ENCODE peak calls at places on chromosomes 7 and 10, in ten cellular contexts. T is fibroblast of lung, G is GM23338, J is tibial nerve, N is mesothelial cell of epicardium, B is fibroblast of villous mesenchyme, D is AG04449, M is keratinocyte, L is choroid plexus epithelial cell, O is ovary. C is an unnamed sample.

GRCh38 chr7:22193361-22194016 is 163.5 kb downstream of the RAPGEF5 start:
- DNase-seq in G (peak), M (no peak), D (no peak), J (no peak), O (peak), N (no peak), L (peak), T (peak), B (peak), C (no peak)

GRCh38 chr7:47807126-47807525 is 141.1 kb downstream of the PKD1L1 start:
- DNase-seq in T (no peak), M (no peak), G (no peak), B (no peak), J (no peak), D (no peak), O (no peak), L (no peak), N (no peak), C (no peak)

GRCh38 chr10:9211228-9211627 is 1156.7 kb downstream of the GATA3 start:
- DNase-seq in O (no peak), G (peak), D (no peak), N (no peak), L (peak), B (no peak), T (no peak), M (no peak), J (no peak), C (no peak)

GRCh38 chr10:13970231-13970966 is 360.3 kb downstream of the FRMD4A start:
- DNase-seq in B (no peak), M (no peak), L (no peak), T (no peak), O (no peak), J (no peak), N (no peak), G (peak), D (no peak), C (no peak)

GRCh38 chr10:4839353-4839752 is 13.3 kb downstream of the AKR1E2 start:
- DNase-seq in T (no peak), G (no peak), J (no peak), B (no peak), M (no peak), D (no peak), L (no peak), N (no peak), O (no peak), C (no peak)

GRCh38 chr7:132430863-132431822 is 145.1 kb downstream of the PLXNA4 start:
- DNase-seq in L (peak), D (peak), M (no peak), J (no peak), O (no peak), T (peak), G (no peak), N (no peak), B (peak), C (peak)

GRCh38 chr7:36118344-36118743 is 34.7 kb upstream of the EEPD1 start:
- DNase-seq in T (no peak), D (no peak), G (no peak), M (no peak), B (no peak), N (no peak), O (no peak), L (no peak), J (no peak), C (no peak)

GRCh38 chr7:114345494-114345893 is 69.1 kb upstream of the FOXP2 start:
- DNase-seq in O (no peak), L (peak), N (no peak), D (no peak), G (no peak), J (no peak), B (peak), T (peak), M (peak), C (no peak)

GRCh38 chr10:108465871-108466641 is 1301.5 kb upstream of the SORCS1 start:
- DNase-seq in L (peak), N (peak), D (no peak), J (no peak), O (peak), B (peak), T (peak), M (no peak), G (peak), C (no peak)

GRCh38 chr10:83179371-83179770 is 959.9 kb upstream of the GHITM start:
- DNase-seq in J (no peak), T (peak), M (no peak), O (no peak), D (no peak), G (no peak), N (no peak), L (no peak), B (no peak), C (no peak)

GRCh38 chr10:32210306-32211045 is 136.5 kb downstream of the EPC1 start:
- DNase-seq in G (peak), N (no peak), T (peak), B (peak), D (no peak), O (no peak), M (no peak), J (no peak), L (peak), C (peak)

GRCh38 chr7:107660381-107661080 is at the start of gene SLC26A4:
- DNase-seq in J (no peak), G (peak), M (no peak), T (no peak), O (no peak), B (no peak), D (no peak), L (no peak), N (no peak), C (no peak)

GRCh38 chr10:131915990-131916766 is 15.4 kb downstream of the PPP2R2D start:
- DNase-seq in N (no peak), T (no peak), J (no peak), L (no peak), D (no peak), O (no peak), B (no peak), G (no peak), M (no peak), C (no peak)

GRCh38 chr7:29771081-29771832 is 35.1 kb upstream of the WIPF3 start:
- DNase-seq in B (no peak), J (no peak), O (no peak), N (no peak), G (no peak), T (no peak), M (no peak), L (no peak), D (no peak), C (no peak)

GRCh38 chr7:157278167-157278790 is 58.5 kb upstream of the DNAJB6 start:
- DNase-seq in B (no peak), L (no peak), N (no peak), J (no peak), O (no peak), G (no peak), T (no peak), D (no peak), M (no peak), C (no peak)

DNA sequence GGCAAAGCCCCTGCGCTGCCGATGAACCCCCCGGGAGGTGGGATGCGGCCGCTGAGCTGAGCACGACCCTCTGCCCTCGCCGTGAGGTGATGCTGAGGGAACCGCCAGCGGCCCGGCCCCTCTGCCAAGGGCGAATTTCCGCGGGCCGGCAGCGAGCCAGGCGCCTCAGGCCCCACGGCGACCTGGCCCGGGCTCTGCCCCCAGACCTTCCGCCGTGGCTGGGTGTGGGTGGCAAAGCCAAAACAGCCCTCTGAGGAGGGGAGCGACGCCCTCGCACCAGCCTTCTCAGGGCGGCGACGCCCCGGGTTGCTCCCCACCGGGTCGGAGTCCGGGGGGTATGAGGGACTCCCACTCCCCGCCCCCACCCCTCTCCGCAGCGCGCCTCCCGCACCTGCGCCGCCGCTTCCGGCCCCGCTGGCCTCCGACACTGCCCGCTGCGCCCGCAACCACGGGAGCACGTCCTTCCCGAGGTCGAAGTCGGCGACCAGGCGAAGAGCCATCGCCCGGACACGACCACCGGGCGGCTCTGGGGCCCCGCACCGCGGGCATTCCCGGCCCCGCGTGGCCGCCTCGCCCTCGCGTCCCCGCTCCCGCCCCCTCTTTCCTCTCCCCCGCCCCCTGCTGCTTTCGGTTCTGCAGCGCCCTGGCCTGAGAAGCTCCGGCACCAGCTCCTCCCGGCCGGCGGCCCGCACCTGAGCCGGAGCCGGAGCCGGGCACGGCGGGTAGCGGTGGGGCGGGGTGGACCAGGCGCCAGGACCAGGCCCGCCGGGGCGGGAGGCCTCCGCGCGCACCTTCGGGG is at the start of gene GSAP:
- DNase-seq in O (peak), D (no peak), J (no peak), L (no peak), T (peak), M (no peak), B (peak), N (peak), G (peak), C (no peak)
- TF ChIP-seq CTCF in O (no peak), D (no peak), J (no peak), L (no peak), T (no peak), M (no peak), B (no peak), N (no peak), G (no peak), C (no peak)

GRCh38 chr10:103982639-103983038 is 15.7 kb downstream of the SLK start:
- DNase-seq in L (no peak), G (peak), D (no peak), J (no peak), N (no peak), T (no peak), B (no peak), O (peak), M (no peak), C (no peak)
- TF ChIP-seq CTCF in L (peak), G (peak), D (no peak), J (no peak), N (no peak), T (peak), B (peak), O (no peak), M (no peak), C (no peak)

GRCh38 chr10:7625836-7626235 is 40.9 kb downstream of the ITIH5 start:
- DNase-seq in J (no peak), N (no peak), D (no peak), B (peak), O (peak), M (no peak), G (no peak), T (no peak), L (no peak), C (no peak)

GRCh38 chr10:7625009-7625408 is 41.8 kb downstream of the ITIH5 start:
- DNase-seq in L (no peak), O (no peak), N (no peak), M (no peak), T (no peak), G (no peak), D (no peak), J (no peak), B (no peak), C (no peak)

GRCh38 chr10:7626283-7626682 is 40.5 kb downstream of the ITIH5 start:
- DNase-seq in J (no peak), M (no peak), N (no peak), O (no peak), L (no peak), G (no peak), T (no peak), B (no peak), D (no peak), C (no peak)

DNA sequence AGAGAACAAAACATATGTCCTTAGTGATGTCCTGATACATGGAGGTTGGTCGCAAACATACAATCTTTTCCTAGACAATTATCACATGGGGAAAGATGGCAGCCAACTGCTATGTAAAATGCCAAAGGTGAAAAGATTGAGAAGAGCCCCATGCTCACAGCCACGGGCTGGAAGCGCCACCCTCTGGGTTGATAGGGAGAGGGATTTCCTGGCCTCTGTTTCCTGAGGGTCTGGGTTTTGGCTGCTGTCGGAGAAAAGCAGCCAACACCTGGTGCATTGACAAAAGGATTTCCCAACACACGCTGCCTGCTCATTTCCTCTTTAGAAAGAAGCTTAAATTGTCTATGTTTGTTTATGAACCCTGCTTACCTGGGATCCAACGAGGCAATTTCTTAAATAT is 43.8 kb downstream of the ITIH5 start:
- DNase-seq in J (no peak), L (no peak), B (no peak), O (no peak), G (peak), T (no peak), D (no peak), N (no peak), M (no peak), C (no peak)
- TF ChIP-seq CTCF in J (no peak), L (no peak), B (no peak), O (no peak), G (peak), T (peak), D (no peak), N (no peak), M (no peak), C (no peak)

GRCh38 chr10:70539471-70539870 is 60.9 kb downstream of the PALD1 start:
- DNase-seq in J (no peak), D (no peak), T (no peak), L (no peak), M (no peak), B (no peak), O (no peak), N (no peak), G (no peak), C (no peak)

GRCh38 chr10:70536196-70536920 is 57.8 kb downstream of the PALD1 start:
- DNase-seq in L (peak), O (no peak), N (no peak), T (no peak), B (no peak), D (no peak), J (no peak), M (no peak), G (peak), C (no peak)

GRCh38 chr10:70538195-70538520 is 59.6 kb downstream of the PALD1 start:
- DNase-seq in M (no peak), N (no peak), J (no peak), G (no peak), T (no peak), B (no peak), L (no peak), O (no peak), D (no peak), C (no peak)

GRCh38 chr10:70538731-70539338 is 60.3 kb downstream of the PALD1 start:
- DNase-seq in G (no peak), M (no peak), L (no peak), B (no peak), O (no peak), J (no peak), N (no peak), D (no peak), T (no peak), C (no peak)

GRCh38 chr10:70537398-70538194 is 59.0 kb downstream of the PALD1 start:
- DNase-seq in J (no peak), M (no peak), T (no peak), B (no peak), G (peak), D (no peak), O (no peak), L (no peak), N (no peak), C (no peak)
- TF ChIP-seq CTCF in J (peak), M (peak), T (peak), B (peak), G (peak), D (peak), O (no peak), L (peak), N (no peak), C (peak)

DNA sequence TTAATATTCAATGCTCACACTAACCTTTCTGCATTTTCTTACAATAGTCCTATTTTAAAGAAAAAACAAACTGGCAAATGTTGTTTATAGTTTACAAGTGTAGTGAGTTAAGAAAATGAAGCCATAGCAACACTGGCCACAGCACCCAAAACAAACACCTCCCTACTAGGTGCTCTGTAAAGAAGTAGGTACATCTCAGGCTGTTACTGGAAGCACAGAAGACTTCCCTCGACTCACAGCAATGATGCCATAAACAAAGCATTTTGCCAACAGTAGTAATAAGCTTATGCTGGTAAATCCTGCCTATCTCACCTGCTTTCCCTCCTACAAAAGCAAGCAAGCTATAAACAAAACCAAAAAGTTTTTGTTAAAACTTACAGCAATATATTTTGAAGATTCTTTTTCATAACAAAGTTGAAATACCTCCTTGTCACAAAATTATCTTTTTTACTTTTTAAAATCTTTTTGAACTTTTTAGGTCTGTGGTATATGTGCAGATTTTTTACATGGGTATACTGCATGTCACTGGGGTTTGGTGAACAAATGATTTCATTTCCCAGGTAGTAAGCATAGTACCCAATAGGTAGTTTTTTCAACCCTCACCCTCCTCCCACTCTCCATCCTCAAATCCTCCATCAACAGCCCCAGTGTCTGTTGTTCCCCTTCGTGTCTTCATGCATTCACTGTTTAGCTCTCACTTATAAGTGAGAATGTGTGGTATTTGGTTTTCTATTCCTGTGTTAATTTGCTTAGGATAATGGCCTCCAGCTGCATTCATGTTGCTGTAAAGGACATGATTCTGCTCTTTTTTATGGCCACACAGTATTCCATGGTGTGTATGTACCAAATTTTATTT is 28.4 kb downstream of the COA1 start:
- DNase-seq in T (no peak), G (peak), N (no peak), O (no peak), M (no peak), L (no peak), D (no peak), B (no peak), J (no peak), C (no peak)
- TF ChIP-seq CTCF in T (no peak), G (no peak), N (no peak), O (no peak), M (no peak), L (no peak), D (no peak), B (no peak), J (no peak), C (no peak)

GRCh38 chr7:137606061-137606674 is 240.6 kb downstream of the DGKI start:
- DNase-seq in M (no peak), D (no peak), L (peak), T (peak), G (peak), B (peak), O (no peak), J (no peak), N (no peak), C (peak)
- TF ChIP-seq CTCF in M (no peak), D (no peak), L (peak), T (no peak), G (no peak), B (peak), O (no peak), J (peak), N (peak), C (peak)

GRCh38 chr7:127831312-127832212 is 179.6 kb downstream of the SND1 start:
- DNase-seq in T (no peak), O (no peak), B (no peak), L (no peak), D (no peak), G (no peak), J (no peak), N (no peak), M (no peak), C (no peak)
- TF ChIP-seq CTCF in T (no peak), O (no peak), B (no peak), L (no peak), D (no peak), G (no peak), J (no peak), N (no peak), M (no peak), C (no peak)

GRCh38 chr7:151060416-151061234 is 1.2 kb downstream of the SLC4A2 start:
- DNase-seq in G (no peak), D (no peak), N (no peak), T (peak), L (peak), M (no peak), B (peak), O (peak), J (no peak), C (no peak)
- TF ChIP-seq CTCF in G (peak), D (peak), N (no peak), T (peak), L (peak), M (no peak), B (peak), O (no peak), J (peak), C (peak)

DNA sequence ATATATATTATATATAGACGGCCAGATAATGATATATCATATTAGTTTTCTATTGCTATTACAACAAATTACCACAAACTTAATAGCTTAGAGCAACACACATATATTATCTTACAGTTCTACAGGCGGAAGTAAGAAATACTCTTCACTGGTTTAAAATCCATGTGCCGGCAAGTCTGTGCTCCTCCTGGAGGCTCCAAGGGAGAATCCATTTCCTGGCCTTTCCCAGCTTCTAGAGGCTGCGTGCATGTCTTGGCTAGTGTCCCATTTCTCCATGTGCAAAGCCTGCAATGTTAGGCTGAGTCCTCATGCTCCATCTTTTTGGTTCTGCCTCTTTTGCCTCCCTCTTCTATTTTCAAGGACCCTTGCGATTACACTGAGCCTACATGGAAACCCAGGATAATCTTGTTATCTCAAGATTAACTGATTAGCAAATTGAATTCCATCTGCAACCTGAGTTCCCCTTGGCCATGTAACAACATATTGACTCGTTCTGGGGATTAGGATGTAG is 23.9 kb upstream of the PNLIPRP3 start:
- DNase-seq in O (no peak), M (no peak), L (no peak), J (no peak), D (no peak), T (no peak), G (peak), N (no peak), B (no peak), C (no peak)
- TF ChIP-seq CTCF in O (no peak), M (no peak), L (no peak), J (no peak), D (no peak), T (no peak), G (no peak), N (no peak), B (no peak), C (no peak)

C was measured in AG09309.